ENCODE peak calls at places on chromosomes 13 and 19, in four cellular contexts. A is IMR-90, T is GM12878, J is K562. O is an unnamed sample.

GRCh38 chr13:20274466-20274865 is 42.3 kb upstream of the GJB6 start:
- DNase-seq in J (no peak), A (no peak), T (no peak), O (no peak)

GRCh38 chr13:45121421-45121820 is 1.1 kb downstream of the GTF2F2 start:
- DNase-seq in J (no peak), T (no peak), A (peak), O (peak)

GRCh38 chr19:45428385-45429231 is 4.9 kb upstream of the ERCC1 start:
- DNase-seq in A (peak), J (peak), T (no peak), O (no peak)

GRCh38 chr19:19120308-19121156 is 17.7 kb downstream of the TMEM161A start:
- DNase-seq in T (no peak), A (peak), J (peak), O (peak)

GRCh38 chr19:7636691-7637373 is at the start of gene STXBP2:
- DNase-seq in T (peak), J (peak), A (no peak), O (peak)

GRCh38 chr13:106888148-106888547 is 320.2 kb upstream of the ARGLU1 start:
- DNase-seq in A (no peak), J (no peak), T (no peak), O (no peak)

GRCh38 chr19:35955881-35956634 is 19.9 kb downstream of the LRFN3 start:
- DNase-seq in A (no peak), J (no peak), T (no peak), O (no peak)

GRCh38 chr13:23776698-23777570 is 112.3 kb downstream of the MIPEP start:
- DNase-seq in T (peak), J (no peak), A (no peak), O (no peak)

GRCh38 chr13:47455581-47455980 is 545.5 kb downstream of the SUCLA2 start:
- DNase-seq in A (no peak), T (no peak), J (no peak), O (no peak)

GRCh38 chr19:10271543-10272086 is 695 bp downstream of the ICAM1 start:
- DNase-seq in A (peak), T (no peak), J (peak), O (no peak)

GRCh38 chr13:65719831-65720230 is 1510.3 kb downstream of the PCDH9 start:
- DNase-seq in J (no peak), A (no peak), T (no peak), O (no peak)

GRCh38 chr13:51243227-51243626 is 21.0 kb downstream of the FAM124A start:
- DNase-seq in J (no peak), T (no peak), A (no peak), O (no peak)

GRCh38 chr13:98264877-98265276 is 87.8 kb upstream of the RNF113B start:
- DNase-seq in T (no peak), J (no peak), A (no peak), O (no peak)

GRCh38 chr19:56973713-56974553 is 133.4 kb upstream of the PEG3 start:
- DNase-seq in J (no peak), T (no peak), A (no peak), O (no peak)

GRCh38 chr13:21703846-21704245 is 33.0 kb downstream of the FGF9 start:
- DNase-seq in J (no peak), A (no peak), T (no peak), O (no peak)

GRCh38 chr13:25806304-25806974 is 245.4 kb downstream of the SHISA2 start:
- DNase-seq in J (no peak), A (no peak), T (peak), O (no peak)

GRCh38 chr13:24279706-24280105 is 29.7 kb upstream of the C1QTNF9 start:
- DNase-seq in T (no peak), J (no peak), A (no peak), O (no peak)

GRCh38 chr13:23810842-23811241 is 78.4 kb downstream of the MIPEP start:
- DNase-seq in J (no peak), A (no peak), T (no peak), O (no peak)

GRCh38 chr13:23349127-23349897 is 84.2 kb downstream of the SACS start:
- DNase-seq in A (no peak), T (no peak), J (no peak), O (no peak)

GRCh38 chr19:40489882-40490230 is 23.1 kb downstream of the SPTBN4 start:
- DNase-seq in T (no peak), J (no peak), A (no peak), O (no peak)

GRCh38 chr19:38452430-38453366 is 19.2 kb downstream of the RYR1 start:
- DNase-seq in J (peak), T (no peak), A (no peak), O (no peak)

GRCh38 chr19:18999896-19000620 is 33.3 kb downstream of the SUGP2 start:
- DNase-seq in T (no peak), J (no peak), A (peak), O (no peak)

GRCh38 chr19:12745166-12745897 is 6.3 kb upstream of the BEST2 start:
- DNase-seq in J (no peak), A (no peak), T (no peak), O (no peak)

GRCh38 chr13:42720858-42721219 is 60.5 kb upstream of the FAM216B start:
- DNase-seq in A (no peak), J (no peak), T (no peak), O (no peak)

GRCh38 chr19:9323919-9324583 is at the start of gene ZNF559:
- DNase-seq in A (peak), J (peak), T (peak), O (peak)

DNA sequence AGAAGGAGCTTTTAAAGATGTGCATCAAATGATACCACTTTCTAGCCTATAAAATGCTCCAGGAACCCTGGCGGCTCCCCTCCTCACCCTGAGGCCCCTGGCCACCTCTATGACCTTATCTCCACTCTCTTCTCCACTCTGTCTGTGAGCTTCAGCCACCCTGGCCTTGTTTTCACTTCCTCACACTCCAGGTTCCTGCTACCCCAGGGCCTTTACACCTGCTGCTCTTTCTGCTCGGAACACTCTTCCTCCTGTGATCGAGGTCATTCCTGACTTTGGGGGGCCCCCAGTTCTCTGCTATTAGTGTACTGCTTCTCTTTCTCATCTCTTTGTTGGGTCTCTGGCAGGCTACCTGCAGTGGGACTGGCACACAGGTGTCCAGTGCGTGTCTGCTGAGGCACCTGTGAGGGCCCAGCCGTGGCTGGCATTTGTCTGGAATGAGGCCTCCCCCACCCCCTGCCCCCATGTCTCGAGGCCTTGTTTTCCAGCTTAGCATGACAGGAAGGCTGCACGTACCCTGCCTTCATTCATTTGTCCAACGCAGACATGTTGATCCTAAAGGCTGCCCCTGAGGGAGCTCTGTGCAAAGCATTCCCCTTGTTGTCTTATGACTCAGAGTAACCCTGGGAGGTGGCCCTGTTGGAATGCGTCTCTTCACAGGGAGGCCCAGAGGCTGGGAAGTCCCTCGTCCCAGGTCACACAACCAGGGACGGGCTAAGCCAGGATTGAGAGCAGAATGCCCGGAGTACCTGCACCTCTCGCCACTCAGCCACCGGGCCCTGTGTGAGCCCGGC is 2.3 kb downstream of the DDA1 start:
- DNase-seq in T (no peak), J (no peak), A (peak), O (peak)
- TF ChIP-seq ELK1 in T (no peak), J (no peak), A (no peak), O (no peak)

GRCh38 chr19:43552616-43553015 is 19.6 kb downstream of the ZNF575 start:
- DNase-seq in A (no peak), J (no peak), T (no peak), O (no peak)
- TF ChIP-seq POLR2A in A (no peak), J (no peak), T (no peak), O (no peak)

DNA sequence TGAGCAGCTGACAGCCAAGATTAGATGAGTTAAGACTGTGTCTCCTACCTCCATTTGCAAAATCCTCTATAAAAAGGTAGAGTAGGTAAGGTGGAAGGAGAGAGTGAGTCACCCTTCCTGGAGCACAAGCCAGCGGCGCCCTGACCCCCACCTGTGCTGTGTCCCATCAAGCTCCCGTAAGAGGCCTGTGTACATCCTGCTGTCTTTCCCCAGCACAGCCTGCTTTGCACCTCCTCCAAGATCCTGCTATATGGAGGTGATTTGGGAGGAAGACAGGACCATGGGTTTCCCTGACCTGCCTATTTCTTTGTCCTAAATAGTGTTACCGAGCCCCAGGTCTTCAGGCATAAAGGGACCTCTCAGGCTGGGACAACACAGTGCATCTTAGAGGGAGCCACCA is 62.3 kb upstream of the UQCRFS1 start:
- DNase-seq in T (no peak), J (no peak), A (no peak), O (no peak)
- TF ChIP-seq ELK1 in T (no peak), J (no peak), A (no peak), O (no peak)

GRCh38 chr19:17605761-17606745 is 50.6 kb downstream of the COLGALT1 start:
- DNase-seq in T (peak), A (peak), J (peak), O (peak)
- TF ChIP-seq POLR2A in T (peak), A (no peak), J (peak), O (peak)

GRCh38 chr13:41668130-41668757 is 210.9 kb downstream of the RGCC start:
- DNase-seq in J (peak), T (peak), A (peak), O (peak)
- TF ChIP-seq ELK1 in J (no peak), T (no peak), A (no peak), O (no peak)

DNA sequence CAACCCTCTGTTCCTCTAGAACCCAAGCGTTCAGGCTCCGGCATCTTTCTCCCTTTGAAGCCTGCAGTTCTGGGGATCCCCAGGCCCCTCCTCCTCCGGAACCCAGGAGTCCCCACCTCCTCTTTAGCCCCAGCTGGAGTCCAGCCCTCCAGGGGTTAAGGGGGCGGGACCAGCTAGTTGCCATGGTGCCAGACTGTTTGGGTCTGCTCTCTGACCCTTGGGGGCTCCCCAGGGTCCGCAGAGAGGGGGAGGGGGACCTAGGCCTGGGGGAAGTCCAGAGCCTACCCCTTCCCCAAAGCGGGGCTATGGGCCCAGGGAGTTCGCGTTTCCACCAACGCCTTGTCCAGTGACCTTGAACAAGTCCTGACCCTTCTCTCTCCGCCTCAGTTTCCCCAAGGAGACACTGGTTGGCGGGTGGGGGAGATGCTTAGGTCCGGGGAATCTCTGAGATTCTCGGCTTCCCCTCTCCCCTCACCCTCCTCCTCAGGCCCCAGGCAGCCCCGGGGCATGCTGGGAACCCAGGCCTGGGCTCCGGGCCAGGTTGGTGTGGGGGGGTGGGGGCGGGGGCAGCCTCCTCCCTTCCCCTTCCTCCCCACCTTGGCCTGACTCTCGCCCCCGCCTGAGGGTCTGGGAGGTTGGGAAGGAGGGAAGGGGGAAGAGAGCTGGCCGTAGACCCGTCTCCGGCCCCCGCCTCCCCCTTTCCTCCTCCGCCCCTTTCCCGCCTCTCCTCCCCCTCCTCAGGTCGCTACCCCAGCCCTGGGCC is 2.6 kb upstream of the SPACA6 start:
- DNase-seq in A (peak), T (no peak), J (peak), O (peak)
- TF ChIP-seq POLR2A in A (no peak), T (no peak), J (no peak), O (peak)

DNA sequence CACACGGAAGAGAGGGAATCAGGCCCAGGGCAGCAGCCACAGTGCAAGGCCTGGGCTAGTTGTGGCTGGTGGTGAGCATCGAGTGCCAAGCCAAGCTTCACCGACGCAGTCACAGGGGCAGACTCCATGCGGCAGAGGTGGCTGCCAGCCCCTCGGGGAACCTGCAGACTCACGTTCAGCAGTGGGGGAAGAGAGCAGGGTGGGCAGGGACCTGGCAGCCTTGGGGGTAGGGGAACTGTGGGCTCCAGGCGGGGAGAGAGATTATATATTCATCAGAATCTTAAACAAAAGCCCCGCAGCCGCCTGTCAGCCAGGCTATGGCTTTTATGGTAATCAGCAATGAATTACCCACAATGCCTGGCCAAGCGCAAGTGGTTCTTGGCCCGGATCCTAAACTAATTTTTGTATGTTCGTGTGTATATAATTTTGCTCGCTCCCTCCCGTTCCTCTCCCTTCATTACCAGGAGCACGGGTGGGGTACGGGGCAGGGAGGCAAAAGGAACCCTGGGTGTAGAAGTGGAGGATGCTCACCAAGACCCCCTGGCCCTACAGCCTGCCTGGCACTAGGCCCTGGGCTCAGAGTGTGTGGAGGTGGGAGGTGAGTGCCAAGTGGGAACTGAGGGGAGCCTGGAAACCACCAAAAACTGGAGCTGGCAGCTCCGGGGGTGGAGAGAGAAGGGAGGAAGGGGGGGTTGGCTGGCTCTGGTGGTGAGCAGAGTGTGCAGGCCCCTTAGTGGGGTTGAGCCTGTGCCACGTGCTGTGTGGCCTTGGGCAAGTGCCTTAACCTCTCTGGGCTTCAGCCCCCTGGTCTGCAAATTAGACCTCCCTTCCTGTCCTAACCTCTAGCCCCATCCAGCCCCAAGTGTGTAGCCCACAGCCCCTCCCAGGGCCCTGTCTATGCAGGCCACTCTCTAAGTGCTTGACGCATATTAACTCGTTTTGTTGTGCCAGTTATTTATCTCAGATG is 31.9 kb downstream of the PTPRS start:
- DNase-seq in A (peak), J (peak), T (no peak), O (no peak)
- TF ChIP-seq ELK1 in A (no peak), J (no peak), T (no peak), O (no peak)

DNA sequence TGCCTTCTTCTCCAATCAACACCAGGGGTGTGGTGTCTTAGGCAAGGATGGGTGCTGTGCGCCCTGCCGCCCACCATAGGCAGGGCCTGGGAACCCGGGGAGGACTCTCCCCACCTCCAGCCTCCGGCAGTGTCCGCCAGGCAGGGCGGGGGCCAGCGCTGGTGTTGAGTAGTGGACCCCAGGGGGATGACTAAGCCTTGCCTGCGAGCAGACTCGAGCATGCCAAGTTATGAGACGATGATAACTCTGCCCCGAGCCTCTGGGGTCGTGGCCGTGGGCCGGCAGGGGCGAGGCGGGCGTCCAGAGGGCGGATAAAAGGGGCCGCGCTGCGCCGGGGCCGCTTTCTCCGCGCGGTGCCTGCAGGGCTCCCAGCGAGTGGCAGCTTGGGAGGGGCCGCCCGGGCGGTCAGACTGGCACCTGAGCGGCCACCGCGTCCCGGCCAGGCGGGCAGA is at the start of gene MEDAG:
- DNase-seq in A (peak), T (no peak), J (no peak), O (no peak)
- TF ChIP-seq POLR2A in A (no peak), T (no peak), J (no peak), O (no peak)

O was measured in A549.